ENCODE peak calls at places on chromosome 7, in seven cellular contexts. E is H1, W is spleen, B is breast epithelium, O is ovary, H is IMR-90, T is A549. Q is an unnamed sample.

GRCh38 chr7:98418636-98419315 is 17.9 kb upstream of the BAIAP2L1 start:
- DNase-seq in O (no peak), E (no peak), B (no peak), H (peak), W (peak), T (peak), Q (peak)

GRCh38 chr7:99595111-99595745 is 2.8 kb upstream of the TMEM225B start:
- DNase-seq in B (no peak), E (no peak), H (no peak), W (no peak), O (no peak), T (no peak), Q (no peak)

GRCh38 chr7:92699560-92699959 is 109.4 kb upstream of the FAM133B start:
- DNase-seq in O (no peak), W (no peak), H (peak), E (no peak), T (no peak), B (no peak), Q (no peak)

GRCh38 chr7:72751978-72752377 is 76.0 kb downstream of the TYW1B start:
- DNase-seq in T (no peak), B (no peak), E (peak), O (no peak), W (no peak), H (no peak), Q (no peak)

GRCh38 chr7:97004237-97004930 is 969 bp upstream of the DLX6 start:
- DNase-seq in O (no peak), E (no peak), W (no peak), H (no peak), B (no peak), T (no peak), Q (no peak)

GRCh38 chr7:117901089-117901797 is 28.0 kb upstream of the CTTNBP2 start:
- DNase-seq in T (no peak), W (no peak), O (no peak), B (no peak), E (no peak), H (no peak), Q (no peak)

GRCh38 chr7:29606287-29606721 is 42.7 kb downstream of the PRR15 start:
- DNase-seq in B (no peak), O (no peak), H (no peak), W (no peak), T (peak), E (no peak), Q (no peak)

GRCh38 chr7:132608523-132608922 is 32.3 kb upstream of the PLXNA4 start:
- DNase-seq in O (no peak), W (no peak), B (no peak), T (no peak), H (no peak), E (no peak), Q (no peak)

GRCh38 chr7:96085953-96086352 is 235.9 kb downstream of the SLC25A13 start:
- DNase-seq in B (no peak), E (no peak), W (no peak), T (no peak), H (no peak), O (no peak), Q (no peak)

GRCh38 chr7:155865830-155866545 is 53.7 kb upstream of the SHH start:
- DNase-seq in B (peak), E (no peak), O (no peak), W (peak), H (no peak), T (no peak), Q (no peak)

GRCh38 chr7:144728556-144728955 is 107.3 kb downstream of the TPK1 start:
- DNase-seq in E (no peak), T (no peak), B (no peak), O (no peak), W (no peak), H (no peak), Q (no peak)

GRCh38 chr7:26136831-26137230 is 15.2 kb upstream of the NFE2L3 start:
- DNase-seq in O (no peak), W (no peak), H (no peak), E (no peak), T (no peak), B (no peak), Q (no peak)

GRCh38 chr7:3260425-3260762 is 40.7 kb upstream of the SDK1 start:
- DNase-seq in T (no peak), W (no peak), E (no peak), O (peak), H (peak), B (no peak), Q (no peak)

GRCh38 chr7:100626530-100627237 is 14.3 kb downstream of the MOSPD3 start:
- DNase-seq in H (peak), E (no peak), T (peak), W (peak), O (peak), B (peak), Q (peak)

GRCh38 chr7:158020706-158021095 is 566.9 kb downstream of the PTPRN2 start:
- DNase-seq in T (no peak), H (no peak), B (no peak), O (no peak), E (no peak), W (no peak), Q (no peak)

GRCh38 chr7:129401228-129401967 is 32.8 kb upstream of the STRIP2 start:
- DNase-seq in B (no peak), H (no peak), T (no peak), O (no peak), W (no peak), E (no peak), Q (no peak)

GRCh38 chr7:98627062-98627790 is 10.1 kb downstream of the NPTX2 start:
- DNase-seq in T (no peak), W (no peak), B (no peak), O (no peak), E (no peak), H (no peak), Q (no peak)

GRCh38 chr7:41465571-41465970 is 237.3 kb downstream of the INHBA start:
- DNase-seq in E (no peak), B (no peak), O (no peak), H (no peak), T (no peak), W (no peak), Q (no peak)

GRCh38 chr7:113394856-113395255 is 276.5 kb upstream of the SMIM30 start:
- DNase-seq in B (no peak), O (no peak), E (peak), W (no peak), H (no peak), T (no peak), Q (no peak)

GRCh38 chr7:93006480-93007095 is 111.2 kb downstream of the SAMD9 start:
- DNase-seq in T (no peak), B (no peak), E (no peak), H (no peak), W (no peak), O (no peak), Q (no peak)

GRCh38 chr7:150947761-150948680 is 30.1 kb downstream of the KCNH2 start:
- DNase-seq in W (peak), T (no peak), E (no peak), O (no peak), H (no peak), B (no peak), Q (no peak)

GRCh38 chr7:98231489-98232275 is 20.4 kb downstream of the TECPR1 start:
- DNase-seq in T (no peak), B (no peak), H (no peak), E (no peak), W (no peak), O (no peak), Q (no peak)

GRCh38 chr7:141362580-141363435 is 188.4 kb upstream of the AGK start:
- DNase-seq in W (no peak), E (no peak), B (no peak), T (peak), O (no peak), H (peak), Q (no peak)

GRCh38 chr7:112759905-112760304 is 30.3 kb downstream of the TMEM168 start:
- DNase-seq in E (no peak), O (no peak), H (no peak), B (no peak), W (no peak), T (no peak), Q (no peak)

GRCh38 chr7:129493555-129493954 is 8.8 kb upstream of the SMKR1 start:
- DNase-seq in W (no peak), B (no peak), H (peak), T (no peak), O (no peak), E (no peak), Q (no peak)

GRCh38 chr7:50978633-50979215 is 196.0 kb upstream of the GRB10 start:
- DNase-seq in O (no peak), E (no peak), T (peak), W (no peak), B (no peak), H (no peak), Q (no peak)

GRCh38 chr7:123499211-123499968 is 35.0 kb downstream of the IQUB start:
- DNase-seq in E (no peak), B (no peak), H (no peak), O (no peak), T (no peak), W (no peak), Q (no peak)

GRCh38 chr7:24716480-24717246 is 40.6 kb downstream of the GSDME start:
- DNase-seq in O (no peak), T (no peak), E (no peak), H (no peak), W (peak), B (no peak), Q (no peak)

GRCh38 chr7:145224775-145225174 is 388.9 kb upstream of the TPK1 start:
- DNase-seq in H (no peak), E (no peak), O (no peak), B (no peak), W (no peak), T (no peak), Q (no peak)

GRCh38 chr7:151845412-151846205 is 31.3 kb downstream of the PRKAG2 start:
- DNase-seq in H (no peak), E (no peak), W (no peak), B (no peak), T (no peak), O (no peak), Q (no peak)

GRCh38 chr7:101948650-101949049 is 131.2 kb downstream of the CUX1 start:
- DNase-seq in W (no peak), O (no peak), T (no peak), B (no peak), H (no peak), E (no peak), Q (no peak)
- H3K27ac ChIP-seq in W (no peak), O (peak), T (peak), B (no peak), H (no peak), E (no peak), Q (no peak)

GRCh38 chr7:27148031-27148775 is 629 bp upstream of the HOXA6 start:
- DNase-seq in H (no peak), T (no peak), B (peak), E (no peak), O (peak), W (peak), Q (no peak)
- TF ChIP-seq POLR2A in H (no peak), T (no peak), B (peak), E (no peak), O (no peak), W (no peak), Q (no peak)

DNA sequence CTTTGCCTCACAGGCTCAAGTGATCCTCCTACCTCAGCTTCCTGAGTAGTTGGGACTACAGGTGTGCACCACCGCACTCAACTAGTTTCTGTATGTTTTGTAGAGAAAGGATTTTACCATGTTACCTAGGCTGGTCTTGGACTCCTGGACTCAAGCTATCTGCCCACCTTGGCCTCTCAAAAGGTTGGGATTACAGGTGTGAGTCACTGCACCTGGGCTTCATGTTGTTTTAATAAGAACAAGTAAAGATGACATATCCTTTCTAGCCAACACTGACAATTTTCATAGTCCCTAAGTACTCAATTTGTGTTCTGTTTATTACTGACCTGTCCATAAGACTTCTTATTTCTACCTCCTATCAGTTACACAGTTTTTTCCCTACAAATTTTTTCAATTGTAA is 16.8 kb downstream of the SEMA3C start:
- DNase-seq in B (no peak), E (no peak), O (no peak), T (no peak), H (no peak), W (no peak), Q (no peak)
- H3K27ac ChIP-seq in B (peak), E (no peak), O (no peak), T (peak), H (no peak), W (no peak), Q (no peak)

GRCh38 chr7:45037876-45038275 is 37.9 kb downstream of the CCM2 start:
- DNase-seq in B (no peak), T (no peak), O (no peak), W (no peak), E (no peak), H (no peak), Q (no peak)
- TF ChIP-seq POLR2A in B (no peak), T (no peak), O (no peak), W (no peak), E (no peak), H (no peak), Q (no peak)

DNA sequence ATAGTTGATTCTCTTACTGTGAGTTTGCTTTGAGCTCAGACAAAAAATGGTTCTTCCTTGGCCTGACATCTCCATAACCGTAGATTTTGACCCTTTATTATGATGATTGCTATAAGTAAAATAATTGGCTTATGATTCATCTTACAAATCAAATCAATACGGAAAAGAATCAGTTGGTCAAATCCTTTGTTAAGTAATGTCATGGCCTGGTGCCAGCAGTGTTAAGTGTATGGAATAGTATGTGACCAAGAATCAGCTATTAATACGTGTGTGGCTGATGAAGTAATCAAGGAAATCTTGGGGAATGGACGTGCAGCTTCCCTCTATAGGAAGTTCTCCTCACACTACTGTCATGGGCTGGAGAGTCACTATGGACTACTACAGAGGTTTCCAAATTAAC is 230.6 kb downstream of the TWIST1 start:
- DNase-seq in E (no peak), H (no peak), B (no peak), O (no peak), T (no peak), W (no peak), Q (no peak)
- H3K27ac ChIP-seq in E (no peak), H (no peak), B (no peak), O (no peak), T (no peak), W (no peak), Q (no peak)

GRCh38 chr7:17401806-17402627 is 103.6 kb downstream of the AHR start:
- DNase-seq in H (no peak), E (no peak), O (no peak), B (no peak), W (no peak), T (no peak), Q (no peak)
- TF ChIP-seq POLR2A in H (no peak), E (no peak), O (no peak), B (no peak), W (no peak), T (no peak), Q (no peak)

GRCh38 chr7:86961686-86962085 is 97.8 kb downstream of the ELAPOR2 start:
- DNase-seq in T (no peak), W (no peak), H (no peak), E (no peak), O (no peak), B (no peak), Q (no peak)

GRCh38 chr7:86962623-86963022 is 96.8 kb downstream of the ELAPOR2 start:
- DNase-seq in W (no peak), O (no peak), E (no peak), H (no peak), T (no peak), B (no peak), Q (no peak)

GRCh38 chr7:86964973-86965726 is 94.3 kb downstream of the ELAPOR2 start:
- DNase-seq in B (no peak), T (no peak), H (no peak), E (no peak), W (no peak), O (no peak), Q (no peak)

GRCh38 chr7:86965727-86966120 is 93.7 kb downstream of the ELAPOR2 start:
- DNase-seq in H (no peak), T (no peak), O (no peak), B (no peak), E (no peak), W (no peak), Q (no peak)

DNA sequence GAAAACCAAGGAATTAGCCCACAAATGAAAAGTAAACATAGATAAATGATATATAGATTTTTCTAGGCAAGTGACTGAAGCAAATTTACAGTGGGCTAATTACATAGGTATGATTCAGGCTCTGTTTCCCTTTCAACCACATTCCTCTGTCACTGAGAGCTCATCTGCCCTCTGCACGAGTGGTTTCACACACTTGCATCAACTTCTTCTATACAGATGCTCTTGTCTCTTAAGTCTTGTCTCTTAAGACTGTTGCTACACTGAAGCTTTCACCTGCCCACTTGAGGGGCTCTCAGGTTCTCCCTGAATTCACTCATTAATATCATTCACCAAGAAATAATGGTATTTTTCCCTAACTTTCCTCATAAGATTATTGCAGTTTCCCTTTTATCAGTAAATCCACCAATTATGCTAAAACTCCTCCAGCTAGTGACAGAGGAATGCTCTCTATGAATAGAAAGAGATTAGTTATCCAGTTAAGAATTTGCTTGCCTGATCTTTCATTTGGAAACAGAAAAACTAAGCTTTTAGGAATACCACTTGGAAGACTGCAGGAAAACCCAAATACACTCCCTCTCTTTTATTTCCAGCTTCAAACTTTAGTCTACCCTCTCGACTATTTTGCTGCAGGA is 95.7 kb downstream of the ELAPOR2 start:
- DNase-seq in E (no peak), B (no peak), T (no peak), H (no peak), O (no peak), W (no peak), Q (no peak)
- H3K27ac ChIP-seq in E (no peak), B (no peak), T (no peak), H (no peak), O (no peak), W (no peak), Q (no peak)